ENCODE peak calls at places on chromosome 6, in seven cellular contexts. D is A549, H is IMR-90, S is GM12878, M is H1, Y is K562, V is HepG2. N is an unnamed sample.

GRCh38 chr6:144219056-144219685 is 66.0 kb upstream of the UTRN start:
- DNase-seq in M (no peak), D (peak; percentile 44), Y (peak; percentile 23), S (peak; percentile 8), V (peak; percentile 54), H (peak; percentile 71), N (peak; percentile 40)

GRCh38 chr6:150207931-150208570 is 65.2 kb downstream of the PPP1R14C start:
- DNase-seq in V (no peak), M (no peak), Y (no peak), H (peak; percentile 11), S (no peak), D (no peak), N (no peak)

GRCh38 chr6:79421707-79422484 is 115.3 kb downstream of the LCA5 start:
- DNase-seq in D (peak; percentile 63), H (peak; percentile 92), V (no peak), S (peak; percentile 12), M (no peak), Y (no peak), N (no peak)

GRCh38 chr6:31877651-31878161 is 1.1 kb downstream of the SLC44A4 start:
- DNase-seq in Y (no peak), D (no peak), M (no peak), V (peak; percentile 77), S (no peak), H (no peak), N (no peak)

GRCh38 chr6:135703621-135704020 is 147.9 kb upstream of the PDE7B start:
- DNase-seq in M (no peak), D (no peak), H (no peak), V (no peak), Y (no peak), S (peak; percentile 23), N (no peak)

GRCh38 chr6:2877057-2877882 is 25.8 kb downstream of the SERPINB9 start:
- DNase-seq in D (peak; percentile 86), S (no peak), H (peak; percentile 57), Y (no peak), V (peak; percentile 85), M (no peak), N (no peak)

GRCh38 chr6:28922841-28923317 is 906 bp downstream of the TRIM27 start:
- DNase-seq in V (no peak), S (no peak), Y (peak; percentile 63), D (peak; percentile 22), M (no peak), H (peak; percentile 31), N (no peak)

GRCh38 chr6:31143148-31143547 is 4.3 kb upstream of the PSORS1C2 start:
- DNase-seq in H (peak; percentile 78), V (no peak), M (no peak), D (no peak), S (no peak), Y (no peak), N (no peak)

GRCh38 chr6:163324326-163324927 is 90.1 kb upstream of the QKI start:
- DNase-seq in Y (no peak), D (no peak), H (no peak), S (no peak), V (peak; percentile 56), M (no peak), N (no peak)

GRCh38 chr6:158565122-158565429 is 5.2 kb downstream of the TMEM181 start:
- DNase-seq in S (no peak), M (no peak), D (no peak), V (no peak), H (no peak), Y (no peak), N (no peak)

GRCh38 chr6:77034161-77034560 is 429.1 kb downstream of the HTR1B start:
- DNase-seq in S (no peak), D (no peak), Y (no peak), H (peak; percentile 96), M (peak; percentile 38), V (no peak), N (no peak)

GRCh38 chr6:593139-593906 is 63.6 kb downstream of the HUS1B start:
- DNase-seq in V (peak; percentile 56), Y (peak; percentile 61), D (peak; percentile 39), M (no peak), S (peak; percentile 13), H (peak; percentile 56), N (peak; percentile 44)

GRCh38 chr6:19413323-19413722 is 423.8 kb upstream of the ID4 start:
- DNase-seq in H (peak; percentile 27), M (no peak), S (no peak), V (no peak), D (no peak), Y (no peak), N (peak; percentile 40)

GRCh38 chr6:104404377-104404776 is 455.3 kb downstream of the HACE1 start:
- DNase-seq in M (no peak), S (no peak), Y (no peak), H (no peak), D (no peak), V (no peak), N (no peak)

GRCh38 chr6:8539446-8539845 is 104.1 kb upstream of the SLC35B3 start:
- DNase-seq in H (no peak), S (no peak), V (peak; percentile 28), M (no peak), D (peak; percentile 3), Y (no peak), N (peak; percentile 7)

GRCh38 chr6:159688977-159689376 is 4.1 kb downstream of the SOD2 start:
- DNase-seq in D (no peak), V (no peak), H (no peak), Y (no peak), M (no peak), S (no peak), N (no peak)

GRCh38 chr6:118939683-118940082 is 4.7 kb upstream of the MCM9 start:
- DNase-seq in V (no peak), Y (no peak), D (no peak), H (no peak), M (no peak), S (no peak), N (no peak)

GRCh38 chr6:142207265-142207877 is 60.3 kb downstream of the VTA1 start:
- DNase-seq in V (peak; percentile 67), H (peak; percentile 64), D (peak; percentile 49), S (no peak), Y (peak; percentile 51), M (peak; percentile 21), N (peak; percentile 26)

GRCh38 chr6:28258877-28259777 is at the start of gene NKAPL:
- DNase-seq in D (no peak), M (no peak), S (no peak), Y (no peak), H (peak; percentile 46), V (no peak), N (no peak)

GRCh38 chr6:53412751-53413150 is 64.0 kb upstream of the ELOVL5 start:
- DNase-seq in D (no peak), H (no peak), S (no peak), V (no peak), M (no peak), Y (no peak), N (no peak)

GRCh38 chr6:167839343-167839742 is 12.6 kb downstream of the AFDN start:
- DNase-seq in M (no peak), H (no peak), Y (no peak), D (no peak), S (no peak), V (no peak), N (no peak)

GRCh38 chr6:167839755-167840154 is 13.0 kb downstream of the AFDN start:
- DNase-seq in M (no peak), S (no peak), D (no peak), H (no peak), V (peak; percentile 65), Y (no peak), N (no peak)

GRCh38 chr6:167841981-167842380 is 15.3 kb downstream of the AFDN start:
- DNase-seq in S (no peak), H (no peak), D (no peak), M (no peak), V (no peak), Y (no peak), N (no peak)

GRCh38 chr6:167840160-167840525 is 13.4 kb downstream of the AFDN start:
- DNase-seq in V (no peak), D (no peak), H (no peak), M (no peak), Y (no peak), S (no peak), N (no peak)

GRCh38 chr6:167840526-167841179 is 13.9 kb downstream of the AFDN start:
- DNase-seq in H (no peak), V (no peak), M (no peak), D (no peak), S (no peak), Y (no peak), N (no peak)
- TF ChIP-seq CEBPB in H (no peak), V (no peak), M (no peak), D (no peak), S (no peak), Y (no peak), N (no peak)

DNA sequence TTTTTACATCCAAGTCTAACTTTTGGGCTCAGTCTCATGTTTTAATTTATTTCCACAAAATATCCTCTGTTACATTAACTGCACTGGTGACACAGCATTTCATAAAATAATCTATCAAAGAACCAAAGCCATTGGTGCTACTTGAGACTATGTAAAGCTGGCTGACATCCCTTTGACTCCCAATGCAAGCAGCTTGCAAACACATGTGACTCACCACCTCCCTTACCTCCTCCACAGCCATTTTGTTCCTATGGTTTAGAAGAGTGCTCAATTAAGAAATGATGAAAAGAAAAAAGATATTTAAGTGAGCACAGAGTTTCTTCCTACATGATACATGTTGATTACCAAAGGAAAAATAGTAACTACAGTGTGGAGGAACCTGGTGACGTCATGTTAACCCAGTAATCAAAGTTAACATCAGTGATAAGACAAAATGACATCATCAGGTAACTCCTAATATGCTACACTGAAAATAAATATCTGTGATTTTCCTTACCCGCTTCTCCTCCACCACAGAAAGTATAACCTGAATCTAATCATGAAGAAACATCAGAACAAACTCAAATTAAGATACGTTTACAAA is 53.3 kb upstream of the LGSN start:
- DNase-seq in Y (no peak), H (peak; percentile 13), V (no peak), S (no peak), M (no peak), D (peak; percentile 10), N (no peak)
- TF ChIP-seq CEBPB in Y (no peak), H (no peak), V (no peak), S (no peak), M (no peak), D (no peak), N (no peak)

GRCh38 chr6:139515511-139515910 is 141.1 kb upstream of the CITED2 start:
- DNase-seq in M (no peak), D (no peak), Y (no peak), S (no peak), H (peak; percentile 51), V (peak; percentile 31), N (no peak)
- TF ChIP-seq CEBPB in M (no peak), D (no peak), Y (no peak), S (no peak), H (no peak), V (peak; percentile 2), N (no peak)

GRCh38 chr6:145497006-145497405 is 238.3 kb downstream of the EPM2A start:
- DNase-seq in Y (no peak), D (no peak), S (no peak), M (no peak), V (no peak), H (no peak), N (no peak)
- TF ChIP-seq CEBPB in Y (no peak), D (no peak), S (no peak), M (no peak), V (no peak), H (no peak), N (no peak)